ENCODE peak calls at places on chromosomes 12 and 14, in four cellular contexts. One of them, this sample, is unnamed.

GRCh38 chr14:94100847-94101246 is 9.7 kb upstream of the IFI27 start:
- DNase-seq in astrocyte: peak
- DNase-seq in mammary epithelial cell: peak
- DNase-seq in MCF 10A: peak
- DNase-seq in this sample: no peak

GRCh38 chr14:94771191-94771905 is 1.4 kb upstream of the GSC start:
- DNase-seq in astrocyte: no peak
- DNase-seq in MCF 10A: no peak
- DNase-seq in mammary epithelial cell: no peak
- DNase-seq in this sample: no peak

GRCh38 chr12:44285321-44285720 is 449.4 kb downstream of the TMEM117 start:
- DNase-seq in MCF 10A: no peak
- DNase-seq in mammary epithelial cell: no peak
- DNase-seq in astrocyte: no peak
- DNase-seq in this sample: no peak

GRCh38 chr12:109762673-109763191 is 49.1 kb downstream of the FAM222A start:
- DNase-seq in MCF 10A: no peak
- DNase-seq in astrocyte: no peak
- DNase-seq in mammary epithelial cell: no peak
- DNase-seq in this sample: no peak

GRCh38 chr12:49777800-49778748 is 36.7 kb downstream of the TMBIM6 start:
- DNase-seq in mammary epithelial cell: peak
- DNase-seq in astrocyte: peak
- DNase-seq in MCF 10A: peak
- DNase-seq in this sample: no peak

GRCh38 chr14:71592361-71592760 is 339.9 kb upstream of the RGS6 start:
- DNase-seq in astrocyte: peak
- DNase-seq in MCF 10A: no peak
- DNase-seq in mammary epithelial cell: no peak
- DNase-seq in this sample: no peak

GRCh38 chr14:46259536-46259935 is 392.0 kb downstream of the RPL10L start:
- DNase-seq in MCF 10A: peak
- DNase-seq in mammary epithelial cell: no peak
- DNase-seq in astrocyte: no peak
- DNase-seq in this sample: no peak

GRCh38 chr12:120235369-120236123 is 30.0 kb downstream of the PXN start:
- DNase-seq in mammary epithelial cell: no peak
- DNase-seq in MCF 10A: no peak
- DNase-seq in astrocyte: no peak
- DNase-seq in this sample: no peak

GRCh38 chr14:36647827-36648753 is 13.6 kb upstream of the PAX9 start:
- DNase-seq in MCF 10A: peak
- DNase-seq in mammary epithelial cell: peak
- DNase-seq in astrocyte: peak
- DNase-seq in this sample: no peak

GRCh38 chr12:46403732-46404097 is 31.1 kb upstream of the SLC38A2 start:
- DNase-seq in MCF 10A: no peak
- DNase-seq in mammary epithelial cell: no peak
- DNase-seq in astrocyte: no peak
- DNase-seq in this sample: no peak

GRCh38 chr14:64760146-64760755 is 56.0 kb downstream of the PLEKHG3 start:
- DNase-seq in MCF 10A: peak
- DNase-seq in astrocyte: peak
- DNase-seq in mammary epithelial cell: peak
- DNase-seq in this sample: peak

GRCh38 chr14:49173765-49174373 is 412.3 kb downstream of the RPS29 start:
- DNase-seq in astrocyte: peak
- DNase-seq in mammary epithelial cell: peak
- DNase-seq in MCF 10A: peak
- DNase-seq in this sample: peak

GRCh38 chr12:90953956-90954421 is 987 bp downstream of the CCER1 start:
- DNase-seq in astrocyte: no peak
- DNase-seq in MCF 10A: no peak
- DNase-seq in mammary epithelial cell: no peak
- DNase-seq in this sample: no peak

GRCh38 chr14:101233016-101233355 is 328.3 kb upstream of the DIO3 start:
- DNase-seq in mammary epithelial cell: no peak
- DNase-seq in MCF 10A: no peak
- DNase-seq in astrocyte: no peak
- DNase-seq in this sample: no peak

GRCh38 chr14:100288382-100289185 is 17.7 kb downstream of the SLC25A29 start:
- DNase-seq in mammary epithelial cell: no peak
- DNase-seq in MCF 10A: no peak
- DNase-seq in astrocyte: no peak
- DNase-seq in this sample: no peak

GRCh38 chr14:86196476-86196875 is 666.5 kb downstream of the FLRT2 start:
- DNase-seq in mammary epithelial cell: no peak
- DNase-seq in astrocyte: no peak
- DNase-seq in MCF 10A: peak
- DNase-seq in this sample: no peak

GRCh38 chr14:67584931-67585330 is 15.1 kb downstream of the PIGH start:
- DNase-seq in mammary epithelial cell: no peak
- DNase-seq in astrocyte: peak
- DNase-seq in MCF 10A: no peak
- DNase-seq in this sample: no peak

GRCh38 chr14:100476012-100476822 is 111.0 kb downstream of the BEGAIN start:
- DNase-seq in MCF 10A: peak
- DNase-seq in mammary epithelial cell: no peak
- DNase-seq in astrocyte: peak
- DNase-seq in this sample: no peak

GRCh38 chr14:99644723-99645544 is at the start of gene HHIPL1:
- DNase-seq in astrocyte: peak
- DNase-seq in MCF 10A: no peak
- DNase-seq in mammary epithelial cell: no peak
- DNase-seq in this sample: no peak

GRCh38 chr14:81946808-81947798 is 413.4 kb upstream of the SEL1L start:
- DNase-seq in astrocyte: peak
- DNase-seq in mammary epithelial cell: no peak
- DNase-seq in MCF 10A: no peak
- DNase-seq in this sample: no peak

GRCh38 chr14:81296263-81296923 is 75.6 kb upstream of the GTF2A1 start:
- DNase-seq in astrocyte: no peak
- DNase-seq in mammary epithelial cell: no peak
- DNase-seq in MCF 10A: no peak
- DNase-seq in this sample: no peak

GRCh38 chr12:15163001-15163400 is 58.2 kb downstream of the RERG start:
- DNase-seq in astrocyte: peak
- DNase-seq in mammary epithelial cell: peak
- DNase-seq in MCF 10A: peak
- DNase-seq in this sample: no peak

GRCh38 chr14:51479584-51480305 is 172.0 kb upstream of the FRMD6 start:
- DNase-seq in astrocyte: peak
- DNase-seq in MCF 10A: peak
- DNase-seq in mammary epithelial cell: no peak
- DNase-seq in this sample: no peak

GRCh38 chr12:118337194-118337838 is 35.4 kb downstream of the TAOK3 start:
- DNase-seq in mammary epithelial cell: no peak
- DNase-seq in astrocyte: peak
- DNase-seq in MCF 10A: no peak
- DNase-seq in this sample: no peak

GRCh38 chr12:102144221-102144620 is 24.2 kb downstream of the PARPBP start:
- DNase-seq in astrocyte: peak
- DNase-seq in mammary epithelial cell: no peak
- DNase-seq in MCF 10A: no peak
- DNase-seq in this sample: no peak

GRCh38 chr12:561116-561705 is 101.5 kb downstream of the B4GALNT3 start:
- DNase-seq in astrocyte: no peak
- DNase-seq in MCF 10A: no peak
- DNase-seq in mammary epithelial cell: no peak
- DNase-seq in this sample: no peak

GRCh38 chr12:124654666-124655316 is 87.4 kb upstream of the NCOR2 start:
- DNase-seq in MCF 10A: peak
- DNase-seq in mammary epithelial cell: no peak
- DNase-seq in astrocyte: no peak
- DNase-seq in this sample: no peak

GRCh38 chr12:94208433-94208921 is 60.1 kb downstream of the PLXNC1 start:
- DNase-seq in MCF 10A: no peak
- DNase-seq in mammary epithelial cell: no peak
- DNase-seq in astrocyte: no peak
- DNase-seq in this sample: no peak

GRCh38 chr12:82383930-82384513 is 25.7 kb downstream of the METTL25 start:
- DNase-seq in astrocyte: peak
- DNase-seq in mammary epithelial cell: peak
- DNase-seq in MCF 10A: peak
- DNase-seq in this sample: no peak
- TF ChIP-seq CTCF in astrocyte: peak
- TF ChIP-seq CTCF in mammary epithelial cell: peak
- TF ChIP-seq CTCF in MCF 10A: peak
- TF ChIP-seq CTCF in this sample: peak

GRCh38 chr12:4307593-4308333 is 13.2 kb upstream of the TIGAR start:
- DNase-seq in MCF 10A: peak
- DNase-seq in mammary epithelial cell: peak
- DNase-seq in astrocyte: peak
- DNase-seq in this sample: peak
- TF ChIP-seq CTCF in MCF 10A: peak
- TF ChIP-seq CTCF in mammary epithelial cell: peak
- TF ChIP-seq CTCF in astrocyte: peak
- TF ChIP-seq CTCF in this sample: peak

DNA sequence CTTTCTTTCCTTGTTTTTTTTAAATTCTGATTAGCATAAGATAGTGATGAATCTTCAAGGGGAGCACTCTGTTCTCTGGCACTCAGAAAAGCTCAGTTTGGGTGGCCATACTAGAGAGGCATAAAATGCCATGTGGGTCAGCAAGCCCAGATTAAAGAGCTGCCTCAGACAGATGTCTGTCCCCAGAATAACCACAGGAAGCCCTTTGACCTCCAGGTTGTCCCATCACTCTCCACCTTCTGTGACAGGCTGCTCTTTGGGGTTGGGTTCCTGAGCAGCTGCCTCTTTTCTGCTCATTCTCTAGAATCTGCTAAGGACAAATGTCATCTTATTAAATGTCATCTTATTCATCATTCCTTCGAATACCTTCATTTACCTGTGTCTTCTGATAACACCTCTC is 96.0 kb upstream of the PDZRN4 start:
- DNase-seq in mammary epithelial cell: no peak
- DNase-seq in MCF 10A: no peak
- DNase-seq in astrocyte: no peak
- DNase-seq in this sample: no peak
- TF ChIP-seq CTCF in mammary epithelial cell: no peak
- TF ChIP-seq CTCF in MCF 10A: no peak
- TF ChIP-seq CTCF in astrocyte: no peak
- TF ChIP-seq CTCF in this sample: no peak

GRCh38 chr12:62686938-62687337 is 220.3 kb downstream of the MON2 start:
- DNase-seq in mammary epithelial cell: no peak
- DNase-seq in MCF 10A: no peak
- DNase-seq in astrocyte: peak
- DNase-seq in this sample: no peak
- TF ChIP-seq CTCF in mammary epithelial cell: no peak
- TF ChIP-seq CTCF in MCF 10A: no peak
- TF ChIP-seq CTCF in astrocyte: no peak
- TF ChIP-seq CTCF in this sample: no peak

DNA sequence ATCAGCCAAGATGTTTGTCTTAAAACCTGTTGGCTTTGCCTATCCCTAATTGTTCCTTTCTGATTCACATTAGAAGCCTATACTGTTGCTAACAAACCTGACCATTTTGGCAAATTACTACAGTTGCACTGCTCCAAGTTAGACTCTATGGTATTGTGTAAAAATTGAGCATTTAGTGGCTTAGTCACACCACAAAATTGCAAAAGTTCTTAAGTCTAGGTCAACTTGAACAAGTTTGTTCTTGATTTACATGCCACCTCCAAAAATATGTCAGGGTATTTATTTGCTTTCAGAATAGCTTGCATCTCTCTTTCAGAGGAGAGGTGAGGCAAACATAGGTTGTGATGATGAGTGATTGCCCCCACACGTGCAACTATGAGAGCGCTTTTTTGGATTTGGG is 27.0 kb upstream of the PTHLH start:
- DNase-seq in mammary epithelial cell: peak
- DNase-seq in astrocyte: peak
- DNase-seq in MCF 10A: peak
- DNase-seq in this sample: no peak
- TF ChIP-seq CTCF in mammary epithelial cell: no peak
- TF ChIP-seq CTCF in astrocyte: no peak
- TF ChIP-seq CTCF in MCF 10A: no peak
- TF ChIP-seq CTCF in this sample: no peak